ENCODE peak calls at places on chromosomes 4 and X, in ten cellular contexts. V is HTR-8/SVneo; P is NCI-H1930; M is activated T-helper 1 cell treated with anti-CD3 and anti-CD28 coated beads, Interleukin-12 subunit alpha, Interleukin-12 subunit beta, Interleukin-2, Interleukin-4 antibody, amounts not matched to agents 30 ng/mL and 10 ng/mL and 1 ng/mL, durations not matched to agents 14 hours and 24 hours and 36 hours; G is NCI-H1092 treated with DMSO at 0.1 percent for 48 hours; L is T-helper 9 cell; E is aorta; Q is NCI-H1417; H is kidney epithelial cell; U is NB4. N is an unnamed sample.

GRCh38 chr4:140710784-140711622 is 45.2 kb downstream of the TBC1D9 start:
- DNase-seq in G (no peak), P (no peak), U (no peak), M (no peak), Q (no peak), H (no peak), V (no peak), E (no peak), L (no peak), N (no peak)

GRCh38 chr4:38601244-38601915 is 62.6 kb upstream of the KLF3 start:
- DNase-seq in L (no peak), E (no peak), H (no peak), P (no peak), Q (peak), G (peak), U (peak), M (no peak), V (peak), N (no peak)

GRCh38 chrX:77953708-77954107 is 15.7 kb downstream of the PGAM4 start:
- DNase-seq in E (no peak), L (no peak), G (no peak), Q (no peak), M (no peak), U (no peak), H (no peak), P (no peak), V (no peak), N (no peak)

GRCh38 chrX:16143968-16144367 is 20.6 kb downstream of the GRPR start:
- DNase-seq in L (no peak), V (no peak), U (no peak), M (no peak), G (no peak), H (no peak), Q (no peak), P (no peak), E (no peak), N (no peak)

GRCh38 chrX:97230948-97231347 is 347.2 kb downstream of the RPA4 start:
- DNase-seq in P (no peak), L (no peak), G (no peak), V (no peak), Q (no peak), U (no peak), M (no peak), E (no peak), H (no peak), N (no peak)

GRCh38 chr4:83360018-83360417 is 25.4 kb upstream of the HPSE start:
- DNase-seq in G (no peak), E (no peak), P (no peak), M (no peak), U (no peak), V (no peak), Q (no peak), L (no peak), H (no peak), N (no peak)

GRCh38 chrX:40735318-40736169 is at the start of gene MED14:
- DNase-seq in H (peak), L (peak), U (peak), Q (peak), E (peak), G (peak), V (peak), M (peak), P (peak), N (peak)

GRCh38 chr4:80931645-80932215 is 98.8 kb upstream of the BMP3 start:
- DNase-seq in L (no peak), U (no peak), P (no peak), E (no peak), V (no peak), H (no peak), M (no peak), Q (no peak), G (no peak), N (no peak)

GRCh38 chr4:146110847-146111485 is 64.6 kb upstream of the LSM6 start:
- DNase-seq in M (no peak), Q (no peak), P (no peak), H (no peak), U (no peak), G (no peak), L (no peak), E (no peak), V (no peak), N (no peak)

GRCh38 chrX:135982860-135983259 is 2.4 kb upstream of the SLC9A6 start:
- DNase-seq in H (no peak), U (no peak), L (no peak), Q (no peak), E (no peak), G (no peak), M (no peak), V (no peak), P (no peak), N (no peak)

GRCh38 chr4:1904042-1904441 is 32.8 kb downstream of the NSD2 start:
- DNase-seq in G (no peak), M (no peak), Q (no peak), E (no peak), H (no peak), V (no peak), U (no peak), L (no peak), P (no peak), N (no peak)

GRCh38 chrX:48848847-48849246 is 13.4 kb upstream of the PCSK1N start:
- DNase-seq in G (no peak), H (no peak), M (no peak), Q (no peak), P (no peak), V (no peak), L (no peak), U (no peak), E (no peak), N (no peak)

GRCh38 chrX:68693481-68694410 is 46.3 kb downstream of the STARD8 start:
- DNase-seq in P (no peak), H (no peak), M (no peak), G (peak), Q (no peak), V (peak), L (no peak), U (peak), E (peak), N (peak)

GRCh38 chr4:94455081-94455480 is 3.3 kb downstream of the PDLIM5 start:
- DNase-seq in H (no peak), M (no peak), U (no peak), E (peak), L (no peak), Q (no peak), V (no peak), P (no peak), G (no peak), N (peak)

GRCh38 chr4:7654550-7655266 is 220.0 kb upstream of the PSAPL1 start:
- DNase-seq in G (no peak), V (no peak), U (no peak), P (no peak), Q (no peak), H (no peak), L (no peak), M (no peak), E (no peak), N (no peak)

GRCh38 chr4:112560084-112560483 is 44.1 kb upstream of the NEUROG2 start:
- DNase-seq in L (no peak), Q (no peak), H (no peak), G (no peak), U (peak), V (no peak), P (no peak), M (no peak), E (no peak), N (no peak)

GRCh38 chr4:7392438-7393374 is 42.0 kb downstream of the PSAPL1 start:
- DNase-seq in P (peak), G (no peak), L (no peak), H (no peak), M (no peak), U (no peak), Q (no peak), V (no peak), E (peak), N (no peak)

GRCh38 chrX:68938244-68939004 is 109.6 kb downstream of the EFNB1 start:
- DNase-seq in G (no peak), Q (no peak), H (no peak), P (no peak), M (no peak), V (no peak), U (peak), E (peak), L (no peak), N (no peak)

GRCh38 chr4:82975792-82976191 is 34.8 kb downstream of the LIN54 start:
- DNase-seq in M (no peak), Q (no peak), E (no peak), H (no peak), L (no peak), G (no peak), U (no peak), P (no peak), V (no peak), N (peak)

GRCh38 chr4:40923326-40924095 is 173.8 kb downstream of the NSUN7 start:
- DNase-seq in L (no peak), Q (no peak), V (no peak), P (no peak), H (no peak), G (peak), M (no peak), E (peak), U (no peak), N (no peak)

GRCh38 chr4:142741995-142742394 is 104.1 kb downstream of the INPP4B start:
- DNase-seq in E (no peak), P (no peak), V (no peak), M (no peak), Q (no peak), G (no peak), L (no peak), H (no peak), U (no peak), N (no peak)

GRCh38 chr4:149709640-149710039 is 106.0 kb downstream of the IQCM start:
- DNase-seq in P (no peak), L (no peak), G (no peak), Q (no peak), U (no peak), V (no peak), M (no peak), H (peak), E (no peak), N (no peak)

GRCh38 chrX:9885150-9885549 is 82.0 kb upstream of the CLDN34 start:
- DNase-seq in M (peak), U (peak), V (peak), H (no peak), E (peak), G (peak), Q (peak), P (peak), L (no peak), N (peak)

GRCh38 chr4:73742776-73743175 is 2.4 kb downstream of the CXCL8 start:
- DNase-seq in U (no peak), Q (no peak), H (no peak), M (no peak), V (no peak), G (no peak), L (no peak), P (no peak), E (no peak), N (no peak)

GRCh38 chr4:27398911-27399310 is 538.3 kb downstream of the STIM2 start:
- DNase-seq in U (no peak), L (no peak), V (no peak), G (no peak), Q (no peak), H (no peak), P (no peak), E (no peak), M (no peak), N (no peak)

GRCh38 chrX:49064735-49065134 is 5.9 kb downstream of the CCDC120 start:
- DNase-seq in M (no peak), P (no peak), Q (no peak), L (no peak), V (no peak), U (no peak), H (no peak), E (no peak), G (no peak), N (no peak)

GRCh38 chrX:1185556-1185955 is 26.9 kb downstream of the CRLF2 start:
- DNase-seq in G (no peak), U (no peak), L (no peak), Q (no peak), M (no peak), H (no peak), V (no peak), P (no peak), E (no peak), N (no peak)

GRCh38 chr4:154911608-154912098 is 130.6 kb downstream of the RBM46 start:
- DNase-seq in P (no peak), L (no peak), M (no peak), Q (no peak), V (no peak), G (no peak), H (no peak), U (peak), E (no peak), N (no peak)

GRCh38 chr4:168584321-168584771 is 87.5 kb downstream of the PALLD start:
- DNase-seq in Q (no peak), H (no peak), U (no peak), G (no peak), E (no peak), L (no peak), M (no peak), V (no peak), P (no peak), N (peak)

GRCh38 chr4:148438047-148438446 is 4.2 kb downstream of the NR3C2 start:
- DNase-seq in G (no peak), Q (no peak), H (no peak), V (no peak), E (no peak), P (no peak), L (no peak), U (no peak), M (no peak), N (no peak)

GRCh38 chr4:37995981-37996770 is 36.0 kb downstream of the PTTG2 start:
- DNase-seq in E (no peak), V (no peak), G (no peak), U (no peak), L (no peak), P (no peak), M (no peak), Q (no peak), H (no peak), N (no peak)

GRCh38 chr4:19783667-19784223 is 468.0 kb upstream of the SLIT2 start:
- DNase-seq in M (no peak), V (no peak), G (no peak), U (no peak), P (no peak), H (no peak), L (no peak), E (no peak), Q (no peak), N (no peak)

GRCh38 chrX:32480019-32480418 is 731.3 kb downstream of the DMD start:
- DNase-seq in M (no peak), P (no peak), Q (no peak), G (no peak), E (no peak), H (no peak), L (no peak), V (no peak), U (no peak), N (no peak)

GRCh38 chr4:41133619-41134018 is 80.7 kb downstream of the APBB2 start:
- DNase-seq in Q (no peak), M (no peak), L (no peak), U (no peak), V (no peak), P (no peak), E (no peak), H (no peak), G (no peak), N (no peak)

GRCh38 chr4:106418444-106418843 is 49.9 kb upstream of the GIMD1 start:
- DNase-seq in E (no peak), P (no peak), M (no peak), V (no peak), G (no peak), Q (no peak), L (no peak), U (no peak), H (no peak), N (no peak)

GRCh38 chr4:8152090-8152864 is 6.3 kb downstream of the ABLIM2 start:
- DNase-seq in M (no peak), P (no peak), E (no peak), U (no peak), H (no peak), Q (no peak), V (no peak), G (no peak), L (no peak), N (no peak)

GRCh38 chr4:2281575-2282343 is 19.9 kb upstream of the MXD4 start:
- DNase-seq in Q (no peak), G (no peak), M (peak), E (peak), L (peak), P (no peak), U (peak), H (no peak), V (no peak), N (no peak)

GRCh38 chr4:31007858-31008257 is 287.7 kb downstream of the PCDH7 start:
- DNase-seq in M (no peak), U (no peak), P (no peak), V (no peak), E (no peak), L (no peak), H (no peak), Q (no peak), G (no peak), N (no peak)

GRCh38 chr4:102757681-102758080 is 3.1 kb downstream of the MANBA start:
- DNase-seq in V (no peak), P (no peak), U (no peak), Q (peak), H (no peak), L (no peak), E (no peak), M (no peak), G (no peak), N (no peak)

GRCh38 chr4:53592128-53592527 is 842 bp upstream of the LNX1 start:
- DNase-seq in V (no peak), M (no peak), H (no peak), L (no peak), P (no peak), G (no peak), U (no peak), Q (peak), E (no peak), N (no peak)

N was measured in amniotic stem cell.